ENCODE peak calls at places on chromosomes 1 and 21, in five cellular contexts. T, H, J, B and C are unnamed samples.

GRCh38 chr1:12275370-12275769 is 45.5 kb downstream of the VPS13D start:
- DNase-seq in T (peak; percentile 39), H (peak; percentile 59), B (no peak), J (no peak), C (no peak)

GRCh38 chr1:96416111-96416595 is 305.4 kb upstream of the PTBP2 start:
- DNase-seq in T (no peak), J (peak; percentile 99), B (peak; percentile 100), H (peak; percentile 11), C (peak; percentile 77)

GRCh38 chr1:172322219-172323061 is 98.0 kb upstream of the C1orf105 start:
- DNase-seq in H (peak; percentile 71), T (peak; percentile 49), B (peak; percentile 98), J (peak; percentile 88), C (peak; percentile 73)

GRCh38 chr1:28864695-28865094 is 49.7 kb upstream of the EPB41 start:
- DNase-seq in B (no peak), H (no peak), T (no peak), J (no peak), C (no peak)

GRCh38 chr1:119187416-119187815 is 47.0 kb upstream of the WARS2 start:
- DNase-seq in B (no peak), T (no peak), J (no peak), H (no peak), C (no peak)

GRCh38 chr1:160047116-160047991 is 15.6 kb upstream of the PIGM start:
- DNase-seq in T (no peak), J (no peak), B (no peak), H (no peak), C (no peak)

GRCh38 chr21:28769683-28770082 is 223.0 kb downstream of the LTN1 start:
- DNase-seq in H (no peak), J (no peak), B (no peak), T (no peak), C (no peak)

GRCh38 chr21:34337741-34338140 is 26.1 kb upstream of the KCNE2 start:
- DNase-seq in B (peak; percentile 34), T (no peak), H (no peak), J (no peak), C (no peak)

GRCh38 chr1:18091660-18092446 is 15.7 kb upstream of the IGSF21 start:
- DNase-seq in B (peak; percentile 83), H (no peak), T (no peak), J (peak; percentile 45), C (peak; percentile 76)

DNA sequence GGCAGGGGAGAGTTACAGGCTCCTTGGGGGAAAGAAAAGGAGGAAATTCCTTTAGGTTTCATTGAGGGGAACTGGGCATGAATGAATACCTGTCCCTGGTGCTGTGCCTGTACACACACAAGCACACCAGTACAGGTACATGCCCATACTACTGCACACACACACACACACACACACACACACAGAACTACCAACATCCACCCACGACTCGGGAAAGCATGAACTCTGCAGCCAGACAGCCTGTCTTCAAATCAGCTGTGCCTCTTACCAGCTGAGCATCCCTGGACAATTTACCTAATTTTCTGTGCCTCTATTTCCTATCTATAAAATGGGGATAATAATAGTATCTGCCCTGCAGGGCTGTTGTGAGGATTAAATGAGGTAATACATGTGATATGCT is 7.2 kb upstream of the GRIK3 start:
- DNase-seq in H (no peak), T (no peak), B (no peak), J (no peak), C (no peak)
- H3K27ac ChIP-seq in H (no peak overlapping the region), T (no peak overlapping the region), B (no peak overlapping the region), J (no peak overlapping the region), C (no peak overlapping the region)

GRCh38 chr1:222711319-222712252 is 705 bp downstream of the AIDA start:
- DNase-seq in T (peak; percentile 59), B (peak; percentile 60), J (peak; percentile 57), H (peak; percentile 84), C (peak; percentile 73)

GRCh38 chr1:222712253-222713090 is at the start of the genes AIDA and BROX:
- DNase-seq in T (peak; percentile 95), H (peak; percentile 95), B (peak; percentile 75), J (peak; percentile 76), C (peak; percentile 93)

GRCh38 chr1:222713091-222714012 is 988 bp downstream of the BROX start:
- DNase-seq in J (peak; percentile 93), H (peak; percentile 98), B (peak; percentile 94), T (peak; percentile 96), C (peak; percentile 96)

GRCh38 chr1:222716393-222716792 is 4.0 kb downstream of the BROX start:
- DNase-seq in B (no peak), T (no peak), H (no peak), J (no peak), C (no peak)
- H3K4me3 ChIP-seq in B (no peak overlapping the region), T (no peak overlapping the region), H (no peak overlapping the region), J (no peak overlapping the region), C (no peak overlapping the region)

GRCh38 chr1:75203415-75204277 is 69.5 kb downstream of the LHX8 start:
- DNase-seq in T (no peak), J (peak; percentile 47), H (peak; percentile 54), B (peak; percentile 47), C (no peak)

GRCh38 chr1:75202751-75203150 is 68.6 kb downstream of the LHX8 start:
- DNase-seq in T (no peak), J (no peak), B (no peak), H (no peak), C (no peak)

GRCh38 chr1:75198163-75198562 is 64.0 kb downstream of the LHX8 start:
- DNase-seq in J (no peak), B (no peak), T (no peak), H (no peak), C (no peak)

GRCh38 chr1:75198761-75199160 is 64.6 kb downstream of the LHX8 start:
- DNase-seq in J (no peak), T (no peak), H (no peak), B (no peak), C (no peak)
- H3K9me3 ChIP-seq in J (no peaks in the 10 kb centered on the region), T (no peaks in the 10 kb centered on the region), H (no peaks in the 10 kb centered on the region), B (no peaks in the 10 kb centered on the region), C (no peaks in the 10 kb centered on the region)

GRCh38 chr1:26701995-26702679 is 6.3 kb downstream of the ARID1A start:
- DNase-seq in T (no peak), H (peak; percentile 53), B (no peak), J (no peak), C (no peak)

GRCh38 chr1:26702680-26703038 is 6.8 kb downstream of the ARID1A start:
- DNase-seq in J (no peak), T (no peak), B (no peak), H (no peak), C (no peak)

GRCh38 chr1:26701266-26701994 is 5.6 kb downstream of the ARID1A start:
- DNase-seq in T (no peak), H (no peak), J (peak; percentile 93), B (peak; percentile 88), C (no peak)

GRCh38 chr1:26704629-26705028 is 8.8 kb downstream of the ARID1A start:
- DNase-seq in H (no peak), B (no peak), T (no peak), J (no peak), C (no peak)

GRCh38 chr1:26703466-26703865 is 7.7 kb downstream of the ARID1A start:
- DNase-seq in B (no peak), J (no peak), H (no peak), T (no peak), C (no peak)
- H3K27ac ChIP-seq in B (no peak overlapping the region), J (no peak overlapping the region), H (no peak overlapping the region), T (peak overlapping the region; percentile 43), C (no peak overlapping the region)